ENCODE peak calls at places on chromosomes 7 and 10, in four cellular contexts. One of them, this sample, is unnamed. For H3K9me1 and H3K4me1, the result is how much of the 10 kb centered on the place peaks cover.

GRCh38 chr7:76129366-76129765 is 72.3 kb upstream of the SRRM3 start:
- DNase-seq in IMR-90: peak
- DNase-seq in endothelial cell of umbilical vein: no peak
- DNase-seq in K562: no peak
- DNase-seq in this sample: no peak

GRCh38 chr10:43524434-43525247 is 49.8 kb downstream of the ZNF239 start:
- DNase-seq in IMR-90: no peak
- DNase-seq in endothelial cell of umbilical vein: no peak
- DNase-seq in K562: no peak
- DNase-seq in this sample: no peak

GRCh38 chr10:97914171-97914836 is 64.7 kb downstream of the GOLGA7B start:
- DNase-seq in IMR-90: no peak
- DNase-seq in endothelial cell of umbilical vein: no peak
- DNase-seq in K562: no peak
- DNase-seq in this sample: no peak

GRCh38 chr7:18177815-18178660 is 150.4 kb upstream of the PRPS1L1 start:
- DNase-seq in IMR-90: no peak
- DNase-seq in endothelial cell of umbilical vein: no peak
- DNase-seq in K562: peak
- DNase-seq in this sample: no peak

GRCh38 chr10:76892766-76893479 is 744.7 kb downstream of the KCNMA1 start:
- DNase-seq in IMR-90: no peak
- DNase-seq in endothelial cell of umbilical vein: no peak
- DNase-seq in K562: no peak
- DNase-seq in this sample: no peak

GRCh38 chr10:123620621-123621020 is 45.5 kb upstream of the GPR26 start:
- DNase-seq in IMR-90: no peak
- DNase-seq in endothelial cell of umbilical vein: no peak
- DNase-seq in K562: no peak
- DNase-seq in this sample: no peak

GRCh38 chr7:23012797-23013714 is 874 bp downstream of the HYCC1 start:
- DNase-seq in IMR-90: no peak
- DNase-seq in endothelial cell of umbilical vein: peak
- DNase-seq in K562: peak
- DNase-seq in this sample: no peak

GRCh38 chr7:5424689-5425506 is 1.3 kb upstream of the TNRC18 start:
- DNase-seq in IMR-90: peak
- DNase-seq in endothelial cell of umbilical vein: peak
- DNase-seq in K562: peak
- DNase-seq in this sample: no peak

GRCh38 chr10:34814228-34815173 is 595 bp downstream of the PARD3 start:
- DNase-seq in IMR-90: peak
- DNase-seq in endothelial cell of umbilical vein: peak
- DNase-seq in K562: peak
- DNase-seq in this sample: no peak

GRCh38 chr7:33039257-33039904 is 23.2 kb downstream of the NT5C3A start:
- DNase-seq in IMR-90: no peak
- DNase-seq in endothelial cell of umbilical vein: peak
- DNase-seq in K562: no peak
- DNase-seq in this sample: no peak

GRCh38 chr7:75823198-75823910 is 9.7 kb upstream of the CCL24 start:
- DNase-seq in IMR-90: no peak
- DNase-seq in endothelial cell of umbilical vein: no peak
- DNase-seq in K562: no peak
- DNase-seq in this sample: no peak

GRCh38 chr7:43394441-43395130 is 188.3 kb upstream of the STK17A start:
- DNase-seq in IMR-90: no peak
- DNase-seq in endothelial cell of umbilical vein: no peak
- DNase-seq in K562: peak
- DNase-seq in this sample: peak

GRCh38 chr7:114921636-114922150 is at the start of gene MDFIC:
- DNase-seq in IMR-90: no peak
- DNase-seq in endothelial cell of umbilical vein: peak
- DNase-seq in K562: no peak
- DNase-seq in this sample: no peak

GRCh38 chr7:400901-401485 is 111.0 kb downstream of the FOXL3 start:
- DNase-seq in IMR-90: no peak
- DNase-seq in endothelial cell of umbilical vein: no peak
- DNase-seq in K562: no peak
- DNase-seq in this sample: no peak

GRCh38 chr7:105369944-105370343 is 18.8 kb downstream of the SRPK2 start:
- DNase-seq in IMR-90: no peak
- DNase-seq in endothelial cell of umbilical vein: no peak
- DNase-seq in K562: no peak
- DNase-seq in this sample: no peak

GRCh38 chr7:42107484-42107883 is 129.5 kb downstream of the GLI3 start:
- DNase-seq in IMR-90: no peak
- DNase-seq in endothelial cell of umbilical vein: no peak
- DNase-seq in K562: no peak
- DNase-seq in this sample: no peak

GRCh38 chr10:119859422-119860258 is 13.0 kb downstream of the MCMBP start:
- DNase-seq in IMR-90: peak
- DNase-seq in endothelial cell of umbilical vein: peak
- DNase-seq in K562: peak
- DNase-seq in this sample: no peak

GRCh38 chr7:75575488-75576112 is 83.5 kb downstream of the SPDYE5 start:
- DNase-seq in IMR-90: no peak
- DNase-seq in endothelial cell of umbilical vein: no peak
- DNase-seq in K562: no peak
- DNase-seq in this sample: no peak

GRCh38 chr7:4279210-4279609 is 402.9 kb upstream of the FOXK1 start:
- DNase-seq in IMR-90: no peak
- DNase-seq in endothelial cell of umbilical vein: no peak
- DNase-seq in K562: no peak
- DNase-seq in this sample: no peak

GRCh38 chr10:13769926-13770325 is 183.2 kb downstream of the PRPF18 start:
- DNase-seq in IMR-90: peak
- DNase-seq in endothelial cell of umbilical vein: no peak
- DNase-seq in K562: no peak
- DNase-seq in this sample: peak

GRCh38 chr10:119940487-119940886 is 48.0 kb downstream of the SEC23IP start:
- DNase-seq in IMR-90: peak
- DNase-seq in endothelial cell of umbilical vein: peak
- DNase-seq in K562: no peak
- DNase-seq in this sample: no peak

GRCh38 chr10:127092916-127093315 is 103.5 kb downstream of the INSYN2A start:
- DNase-seq in IMR-90: no peak
- DNase-seq in endothelial cell of umbilical vein: no peak
- DNase-seq in K562: no peak
- DNase-seq in this sample: no peak
- H3K9me1 ChIP-seq in IMR-90: under half
- H3K9me1 ChIP-seq in endothelial cell of umbilical vein: under half
- H3K9me1 ChIP-seq in K562: under half
- H3K9me1 ChIP-seq in this sample: under half

GRCh38 chr10:132412316-132413192 is 15.6 kb downstream of the PWWP2B start:
- DNase-seq in IMR-90: no peak
- DNase-seq in endothelial cell of umbilical vein: no peak
- DNase-seq in K562: no peak
- DNase-seq in this sample: no peak

GRCh38 chr10:132410056-132410778 is 13.2 kb downstream of the PWWP2B start:
- DNase-seq in IMR-90: no peak
- DNase-seq in endothelial cell of umbilical vein: no peak
- DNase-seq in K562: no peak
- DNase-seq in this sample: no peak

GRCh38 chr10:132409667-132410028 is 12.6 kb downstream of the PWWP2B start:
- DNase-seq in IMR-90: no peak
- DNase-seq in endothelial cell of umbilical vein: no peak
- DNase-seq in K562: no peak
- DNase-seq in this sample: no peak

GRCh38 chr10:132411561-132412253 is 14.7 kb downstream of the PWWP2B start:
- DNase-seq in IMR-90: peak
- DNase-seq in endothelial cell of umbilical vein: peak
- DNase-seq in K562: no peak
- DNase-seq in this sample: no peak

GRCh38 chr10:132410779-132411532 is 14.0 kb downstream of the PWWP2B start:
- DNase-seq in IMR-90: no peak
- DNase-seq in endothelial cell of umbilical vein: no peak
- DNase-seq in K562: no peak
- DNase-seq in this sample: no peak
- H3K4me1 ChIP-seq in IMR-90: under half
- H3K4me1 ChIP-seq in endothelial cell of umbilical vein: under half
- H3K4me1 ChIP-seq in K562: half or more
- H3K4me1 ChIP-seq in this sample: under half

GRCh38 chr7:30596043-30596641 is 1.5 kb downstream of the GARS1 start:
- DNase-seq in IMR-90: peak
- DNase-seq in endothelial cell of umbilical vein: peak
- DNase-seq in K562: peak
- DNase-seq in this sample: no peak

GRCh38 chr7:30594055-30594539 is 581 bp upstream of the GARS1 start:
- DNase-seq in IMR-90: peak
- DNase-seq in endothelial cell of umbilical vein: no peak
- DNase-seq in K562: peak
- DNase-seq in this sample: no peak

GRCh38 chr7:30594540-30595460 is at the start of gene GARS1:
- DNase-seq in IMR-90: peak
- DNase-seq in endothelial cell of umbilical vein: peak
- DNase-seq in K562: peak
- DNase-seq in this sample: no peak

GRCh38 chr7:30596721-30597120 is 2.0 kb downstream of the GARS1 start:
- DNase-seq in IMR-90: peak
- DNase-seq in endothelial cell of umbilical vein: no peak
- DNase-seq in K562: peak
- DNase-seq in this sample: no peak

GRCh38 chr7:30595461-30596042 is 874 bp downstream of the GARS1 start:
- DNase-seq in IMR-90: no peak
- DNase-seq in endothelial cell of umbilical vein: peak
- DNase-seq in K562: peak
- DNase-seq in this sample: no peak
- H3K9ac ChIP-seq in IMR-90: peak
- H3K9ac ChIP-seq in endothelial cell of umbilical vein: peak
- H3K9ac ChIP-seq in K562: peak
- H3K9ac ChIP-seq in this sample: peak

GRCh38 chr7:140009735-140010134 is 53.0 kb downstream of the PARP12 start:
- DNase-seq in IMR-90: no peak
- DNase-seq in endothelial cell of umbilical vein: no peak
- DNase-seq in K562: no peak
- DNase-seq in this sample: no peak
- H3K9me1 ChIP-seq in IMR-90: under half
- H3K9me1 ChIP-seq in endothelial cell of umbilical vein: under half
- H3K9me1 ChIP-seq in K562: under half
- H3K9me1 ChIP-seq in this sample: under half

GRCh38 chr7:45064047-45064725 is 24.6 kb downstream of the NACAD start:
- DNase-seq in IMR-90: no peak
- DNase-seq in endothelial cell of umbilical vein: no peak
- DNase-seq in K562: no peak
- DNase-seq in this sample: no peak

GRCh38 chr7:45061352-45061751 is 27.4 kb downstream of the NACAD start:
- DNase-seq in IMR-90: no peak
- DNase-seq in endothelial cell of umbilical vein: no peak
- DNase-seq in K562: no peak
- DNase-seq in this sample: no peak

GRCh38 chr7:45060295-45060694 is 28.5 kb downstream of the NACAD start:
- DNase-seq in IMR-90: no peak
- DNase-seq in endothelial cell of umbilical vein: no peak
- DNase-seq in K562: no peak
- DNase-seq in this sample: no peak

GRCh38 chr7:45065031-45065995 is 23.5 kb downstream of the NACAD start:
- DNase-seq in IMR-90: no peak
- DNase-seq in endothelial cell of umbilical vein: no peak
- DNase-seq in K562: no peak
- DNase-seq in this sample: no peak

GRCh38 chr7:45061807-45062206 is 27.0 kb downstream of the NACAD start:
- DNase-seq in IMR-90: no peak
- DNase-seq in endothelial cell of umbilical vein: no peak
- DNase-seq in K562: no peak
- DNase-seq in this sample: no peak
- H3K4me1 ChIP-seq in IMR-90: under half
- H3K4me1 ChIP-seq in endothelial cell of umbilical vein: under half
- H3K4me1 ChIP-seq in K562: under half
- H3K4me1 ChIP-seq in this sample: under half

DNA sequence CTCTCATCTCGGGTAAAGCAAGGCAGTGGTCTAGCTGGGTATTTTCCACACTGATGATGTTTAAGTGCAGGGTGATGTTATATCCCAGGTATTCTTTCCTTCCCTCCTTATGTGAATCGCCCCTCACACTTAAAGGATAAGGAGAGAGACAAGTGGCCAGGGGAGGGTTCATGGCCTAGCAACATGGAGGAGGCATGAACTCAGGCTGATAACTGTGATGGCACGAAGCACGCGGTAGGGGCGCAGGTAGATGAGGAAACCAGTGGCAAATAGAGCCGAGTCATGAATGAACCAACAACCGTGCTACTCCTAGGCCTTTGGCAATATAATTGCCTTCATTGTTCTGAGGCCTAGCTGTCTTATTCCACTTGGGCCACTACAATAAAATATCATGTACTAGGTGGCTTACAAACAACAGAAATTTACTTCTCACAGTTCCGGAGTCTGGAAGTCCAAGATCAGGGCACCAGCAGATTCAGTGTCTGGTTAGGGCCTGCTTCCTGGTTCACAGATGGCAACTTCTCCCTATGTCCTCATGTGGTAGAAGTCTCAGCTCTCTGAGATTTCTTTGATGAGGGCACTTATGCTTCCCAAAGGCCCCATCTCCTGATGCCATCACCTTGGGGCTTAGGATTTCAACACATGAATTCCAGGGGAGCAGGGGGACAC is 56.0 kb upstream of the PIK3CG start:
- DNase-seq in IMR-90: no peak
- DNase-seq in endothelial cell of umbilical vein: no peak
- DNase-seq in K562: no peak
- DNase-seq in this sample: no peak
- H3K9ac ChIP-seq in IMR-90: no peak
- H3K9ac ChIP-seq in endothelial cell of umbilical vein: no peak
- H3K9ac ChIP-seq in K562: no peak
- H3K9ac ChIP-seq in this sample: no peak

GRCh38 chr10:62188021-62188616 is 80.5 kb downstream of the RTKN2 start:
- DNase-seq in IMR-90: no peak
- DNase-seq in endothelial cell of umbilical vein: no peak
- DNase-seq in K562: no peak
- DNase-seq in this sample: no peak
- H3K9me1 ChIP-seq in IMR-90: under half
- H3K9me1 ChIP-seq in endothelial cell of umbilical vein: under half
- H3K9me1 ChIP-seq in K562: under half
- H3K9me1 ChIP-seq in this sample: under half

GRCh38 chr7:99825451-99825850 is 2.4 kb upstream of the CYP3A43 start:
- DNase-seq in IMR-90: no peak
- DNase-seq in endothelial cell of umbilical vein: no peak
- DNase-seq in K562: no peak
- DNase-seq in this sample: no peak
- H3K4me1 ChIP-seq in IMR-90: under half
- H3K4me1 ChIP-seq in endothelial cell of umbilical vein: under half
- H3K4me1 ChIP-seq in K562: under half
- H3K4me1 ChIP-seq in this sample: under half